ENCODE peak calls at places on chromosomes 12 and 14, in six cellular contexts. One of them, this sample, is unnamed.
A peak's percentile ranks its signal among the peaks of the same experiment; 100 is the strongest.

GRCh38 chr12:104197264-104197663 is 18.3 kb upstream of the TXNRD1 start:
- DNase-seq in BJ: no peak
- DNase-seq in neural progenitor cell: no peak
- DNase-seq in heart left ventricle: no peak
- DNase-seq in esophagus squamous epithelium: no peak
- DNase-seq in PC-3: no peak
- DNase-seq in this sample: peak; percentile 25

GRCh38 chr12:124665516-124665915 is 98.1 kb upstream of the NCOR2 start:
- DNase-seq in BJ: no peak
- DNase-seq in neural progenitor cell: no peak
- DNase-seq in heart left ventricle: no peak
- DNase-seq in esophagus squamous epithelium: no peak
- DNase-seq in PC-3: no peak
- DNase-seq in this sample: no peak

GRCh38 chr12:56198836-56199235 is 9.6 kb upstream of the SMARCC2 start:
- DNase-seq in BJ: no peak
- DNase-seq in neural progenitor cell: no peak
- DNase-seq in heart left ventricle: no peak
- DNase-seq in esophagus squamous epithelium: no peak
- DNase-seq in PC-3: no peak
- DNase-seq in this sample: no peak

GRCh38 chr12:58564721-58565120 is 355.6 kb downstream of the LRIG3 start:
- DNase-seq in BJ: no peak
- DNase-seq in neural progenitor cell: no peak
- DNase-seq in heart left ventricle: no peak
- DNase-seq in esophagus squamous epithelium: no peak
- DNase-seq in PC-3: peak; percentile 27
- DNase-seq in this sample: no peak

GRCh38 chr12:9649532-9649940 is 20.0 kb upstream of the CLEC2D start:
- DNase-seq in BJ: no peak
- DNase-seq in neural progenitor cell: peak; percentile 20
- DNase-seq in heart left ventricle: no peak
- DNase-seq in esophagus squamous epithelium: no peak
- DNase-seq in PC-3: no peak
- DNase-seq in this sample: no peak

GRCh38 chr12:9064815-9065606 is 50.7 kb downstream of the A2M start:
- DNase-seq in BJ: no peak
- DNase-seq in neural progenitor cell: peak; percentile 77
- DNase-seq in heart left ventricle: peak; percentile 81
- DNase-seq in esophagus squamous epithelium: no peak
- DNase-seq in PC-3: peak; percentile 67
- DNase-seq in this sample: no peak

GRCh38 chr12:96412431-96412830 is 12.2 kb upstream of the CDK17 start:
- DNase-seq in BJ: no peak
- DNase-seq in neural progenitor cell: no peak
- DNase-seq in heart left ventricle: no peak
- DNase-seq in esophagus squamous epithelium: no peak
- DNase-seq in PC-3: no peak
- DNase-seq in this sample: no peak

GRCh38 chr12:53493610-53494391 is 5.5 kb downstream of the MAP3K12 start:
- DNase-seq in BJ: no peak
- DNase-seq in neural progenitor cell: peak; percentile 51
- DNase-seq in heart left ventricle: no peak
- DNase-seq in esophagus squamous epithelium: no peak
- DNase-seq in PC-3: no peak
- DNase-seq in this sample: no peak

GRCh38 chr12:89861086-89861485 is 152.4 kb upstream of the ATP2B1 start:
- DNase-seq in BJ: no peak
- DNase-seq in neural progenitor cell: no peak
- DNase-seq in heart left ventricle: no peak
- DNase-seq in esophagus squamous epithelium: no peak
- DNase-seq in PC-3: peak; percentile 37
- DNase-seq in this sample: no peak

GRCh38 chr12:55612646-55613045 is 24.0 kb upstream of the OR10P1 start:
- DNase-seq in BJ: no peak
- DNase-seq in neural progenitor cell: no peak
- DNase-seq in heart left ventricle: no peak
- DNase-seq in esophagus squamous epithelium: no peak
- DNase-seq in PC-3: no peak
- DNase-seq in this sample: no peak

GRCh38 chr14:34059037-34059924 is 108.4 kb upstream of the EGLN3 start:
- DNase-seq in BJ: no peak
- DNase-seq in neural progenitor cell: no peak
- DNase-seq in heart left ventricle: no peak
- DNase-seq in esophagus squamous epithelium: no peak
- DNase-seq in PC-3: no peak
- DNase-seq in this sample: no peak

GRCh38 chr12:124393831-124394230 is 98.9 kb downstream of the RFLNA start:
- DNase-seq in BJ: no peak
- DNase-seq in neural progenitor cell: no peak
- DNase-seq in heart left ventricle: no peak
- DNase-seq in esophagus squamous epithelium: no peak
- DNase-seq in PC-3: no peak
- DNase-seq in this sample: no peak

GRCh38 chr12:132247718-132248438 is 81.5 kb downstream of the GALNT9 start:
- DNase-seq in BJ: no peak
- DNase-seq in neural progenitor cell: no peak
- DNase-seq in heart left ventricle: no peak
- DNase-seq in esophagus squamous epithelium: no peak
- DNase-seq in PC-3: no peak
- DNase-seq in this sample: no peak

GRCh38 chr12:49963976-49964815 is 2.5 kb downstream of the AQP5 start:
- DNase-seq in BJ: no peak
- DNase-seq in neural progenitor cell: no peak
- DNase-seq in heart left ventricle: no peak
- DNase-seq in esophagus squamous epithelium: no peak
- DNase-seq in PC-3: no peak
- DNase-seq in this sample: no peak

GRCh38 chr12:49961111-49961922 is at the start of gene AQP5:
- DNase-seq in BJ: no peak
- DNase-seq in neural progenitor cell: peak; percentile 64
- DNase-seq in heart left ventricle: no peak
- DNase-seq in esophagus squamous epithelium: no peak
- DNase-seq in PC-3: no peak
- DNase-seq in this sample: no peak

GRCh38 chr12:49960474-49961110 is 1.1 kb upstream of the AQP5 start:
- DNase-seq in BJ: no peak
- DNase-seq in neural progenitor cell: no peak
- DNase-seq in heart left ventricle: no peak
- DNase-seq in esophagus squamous epithelium: no peak
- DNase-seq in PC-3: no peak
- DNase-seq in this sample: no peak

GRCh38 chr12:49962861-49963765 is 1.4 kb downstream of the AQP5 start:
- DNase-seq in BJ: no peak
- DNase-seq in neural progenitor cell: peak; percentile 63
- DNase-seq in heart left ventricle: peak; percentile 70
- DNase-seq in esophagus squamous epithelium: no peak
- DNase-seq in PC-3: peak; percentile 91
- DNase-seq in this sample: no peak

GRCh38 chr12:49961993-49962764 is 507 bp downstream of the AQP5 start:
- DNase-seq in BJ: no peak
- DNase-seq in neural progenitor cell: peak; percentile 57
- DNase-seq in heart left ventricle: no peak
- DNase-seq in esophagus squamous epithelium: no peak
- DNase-seq in PC-3: no peak
- DNase-seq in this sample: no peak
- H3K4me3 ChIP-seq in BJ: no peak overlapping the region
- H3K4me3 ChIP-seq in neural progenitor cell: no peak overlapping the region
- H3K4me3 ChIP-seq in heart left ventricle: no peak overlapping the region
- H3K4me3 ChIP-seq in esophagus squamous epithelium: no peak overlapping the region
- H3K4me3 ChIP-seq in PC-3: no peak overlapping the region
- H3K4me3 ChIP-seq in this sample: no peak overlapping the region

GRCh38 chr14:92515510-92516343 is 2.1 kb downstream of the RIN3 start:
- DNase-seq in BJ: no peak
- DNase-seq in neural progenitor cell: no peak
- DNase-seq in heart left ventricle: no peak
- DNase-seq in esophagus squamous epithelium: no peak
- DNase-seq in PC-3: no peak
- DNase-seq in this sample: no peak
- H3K4me3 ChIP-seq in BJ: no peak overlapping the region
- H3K4me3 ChIP-seq in neural progenitor cell: no peak overlapping the region
- H3K4me3 ChIP-seq in heart left ventricle: peak overlapping the region; percentile 88
- H3K4me3 ChIP-seq in esophagus squamous epithelium: no peak overlapping the region
- H3K4me3 ChIP-seq in PC-3: no peak overlapping the region
- H3K4me3 ChIP-seq in this sample: no peak overlapping the region

GRCh38 chr12:57215668-57216013 is 953 bp upstream of the NXPH4 start:
- DNase-seq in BJ: no peak
- DNase-seq in neural progenitor cell: no peak
- DNase-seq in heart left ventricle: no peak
- DNase-seq in esophagus squamous epithelium: no peak
- DNase-seq in PC-3: peak; percentile 34
- DNase-seq in this sample: no peak

GRCh38 chr12:57215065-57215464 is 1.5 kb upstream of the NXPH4 start:
- DNase-seq in BJ: no peak
- DNase-seq in neural progenitor cell: no peak
- DNase-seq in heart left ventricle: no peak
- DNase-seq in esophagus squamous epithelium: no peak
- DNase-seq in PC-3: no peak
- DNase-seq in this sample: no peak

GRCh38 chr12:57214398-57214781 is 2.2 kb upstream of the NXPH4 start:
- DNase-seq in BJ: no peak
- DNase-seq in neural progenitor cell: peak; percentile 87
- DNase-seq in heart left ventricle: peak; percentile 55
- DNase-seq in esophagus squamous epithelium: no peak
- DNase-seq in PC-3: peak; percentile 72
- DNase-seq in this sample: no peak

GRCh38 chr12:57216931-57217871 is 607 bp downstream of the NXPH4 start:
- DNase-seq in BJ: no peak
- DNase-seq in neural progenitor cell: no peak
- DNase-seq in heart left ventricle: no peak
- DNase-seq in esophagus squamous epithelium: no peak
- DNase-seq in PC-3: peak; percentile 41
- DNase-seq in this sample: no peak

GRCh38 chr12:57216014-57216891 is at the start of gene NXPH4:
- DNase-seq in BJ: no peak
- DNase-seq in neural progenitor cell: peak; percentile 70
- DNase-seq in heart left ventricle: peak; percentile 49
- DNase-seq in esophagus squamous epithelium: no peak
- DNase-seq in PC-3: peak; percentile 40
- DNase-seq in this sample: no peak
- H3K4me3 ChIP-seq in BJ: peak within 1 kb of the TSS; percentile 55
- H3K4me3 ChIP-seq in neural progenitor cell: peak within 1 kb of the TSS; percentile 52
- H3K4me3 ChIP-seq in heart left ventricle: peak within 1 kb of the TSS; percentile 51
- H3K4me3 ChIP-seq in esophagus squamous epithelium: peak within 1 kb of the TSS; percentile 32
- H3K4me3 ChIP-seq in PC-3: peak within 1 kb of the TSS; percentile 68
- H3K4me3 ChIP-seq in this sample: peak within 1 kb of the TSS; percentile 50

GRCh38 chr12:666766-667308 is 3.6 kb upstream of the NINJ2 start:
- DNase-seq in BJ: peak; percentile 60
- DNase-seq in neural progenitor cell: peak; percentile 7
- DNase-seq in heart left ventricle: no peak
- DNase-seq in esophagus squamous epithelium: no peak
- DNase-seq in PC-3: peak; percentile 65
- DNase-seq in this sample: no peak
- H3K4me3 ChIP-seq in BJ: no peak overlapping the region
- H3K4me3 ChIP-seq in neural progenitor cell: no peak overlapping the region
- H3K4me3 ChIP-seq in heart left ventricle: no peak overlapping the region
- H3K4me3 ChIP-seq in esophagus squamous epithelium: no peak overlapping the region
- H3K4me3 ChIP-seq in PC-3: no peak overlapping the region
- H3K4me3 ChIP-seq in this sample: no peak overlapping the region

GRCh38 chr12:16112151-16112550 is 165.3 kb downstream of the SLC15A5 start:
- DNase-seq in BJ: no peak
- DNase-seq in neural progenitor cell: peak; percentile 21
- DNase-seq in heart left ventricle: no peak
- DNase-seq in esophagus squamous epithelium: no peak
- DNase-seq in PC-3: no peak
- DNase-seq in this sample: no peak

GRCh38 chr12:16110596-16110995 is 166.9 kb downstream of the SLC15A5 start:
- DNase-seq in BJ: no peak
- DNase-seq in neural progenitor cell: no peak
- DNase-seq in heart left ventricle: no peak
- DNase-seq in esophagus squamous epithelium: no peak
- DNase-seq in PC-3: no peak
- DNase-seq in this sample: no peak

GRCh38 chr12:16118586-16118985 is 158.9 kb downstream of the SLC15A5 start:
- DNase-seq in BJ: no peak
- DNase-seq in neural progenitor cell: peak; percentile 47
- DNase-seq in heart left ventricle: no peak
- DNase-seq in esophagus squamous epithelium: no peak
- DNase-seq in PC-3: no peak
- DNase-seq in this sample: no peak

GRCh38 chr12:16112626-16113560 is 164.6 kb downstream of the SLC15A5 start:
- DNase-seq in BJ: no peak
- DNase-seq in neural progenitor cell: peak; percentile 54
- DNase-seq in heart left ventricle: no peak
- DNase-seq in esophagus squamous epithelium: no peak
- DNase-seq in PC-3: no peak
- DNase-seq in this sample: no peak
- H3K4me3 ChIP-seq in BJ: no peak overlapping the region
- H3K4me3 ChIP-seq in neural progenitor cell: peak overlapping the region; percentile 16
- H3K4me3 ChIP-seq in heart left ventricle: no peak overlapping the region
- H3K4me3 ChIP-seq in esophagus squamous epithelium: no peak overlapping the region
- H3K4me3 ChIP-seq in PC-3: no peak overlapping the region
- H3K4me3 ChIP-seq in this sample: no peak overlapping the region

GRCh38 chr14:55458800-55459577 is 18.6 kb upstream of the TBPL2 start:
- DNase-seq in BJ: no peak
- DNase-seq in neural progenitor cell: no peak
- DNase-seq in heart left ventricle: no peak
- DNase-seq in esophagus squamous epithelium: no peak
- DNase-seq in PC-3: peak; percentile 97
- DNase-seq in this sample: no peak

GRCh38 chr14:55454264-55455151 is 14.1 kb upstream of the TBPL2 start:
- DNase-seq in BJ: no peak
- DNase-seq in neural progenitor cell: peak; percentile 16
- DNase-seq in heart left ventricle: peak; percentile 26
- DNase-seq in esophagus squamous epithelium: no peak
- DNase-seq in PC-3: peak; percentile 96
- DNase-seq in this sample: no peak

GRCh38 chr14:55451950-55452349 is 11.5 kb upstream of the TBPL2 start:
- DNase-seq in BJ: no peak
- DNase-seq in neural progenitor cell: no peak
- DNase-seq in heart left ventricle: no peak
- DNase-seq in esophagus squamous epithelium: no peak
- DNase-seq in PC-3: no peak
- DNase-seq in this sample: no peak

DNA sequence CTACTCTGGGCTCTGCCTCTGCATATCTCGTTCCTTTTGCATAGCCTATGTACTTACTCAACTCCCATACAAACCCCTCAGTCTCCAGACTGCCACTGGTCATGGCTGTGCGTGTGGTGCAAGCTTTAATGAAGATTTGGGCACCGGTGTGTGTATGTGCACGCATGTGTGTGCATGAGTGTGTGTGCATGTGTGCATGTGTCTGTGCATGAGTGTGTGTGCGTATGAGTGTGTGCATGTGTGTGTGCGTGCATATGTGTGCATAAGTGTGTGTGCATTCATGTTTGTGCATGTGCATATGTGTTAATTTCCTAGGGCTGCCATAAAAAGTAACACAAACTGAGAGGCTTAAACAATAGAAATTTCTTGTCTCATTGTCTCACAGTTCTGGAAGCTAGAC is 17.1 kb upstream of the TBPL2 start:
- DNase-seq in BJ: no peak
- DNase-seq in neural progenitor cell: no peak
- DNase-seq in heart left ventricle: no peak
- DNase-seq in esophagus squamous epithelium: no peak
- DNase-seq in PC-3: no peak
- DNase-seq in this sample: no peak
- H3K4me3 ChIP-seq in BJ: no peak overlapping the region
- H3K4me3 ChIP-seq in neural progenitor cell: no peak overlapping the region
- H3K4me3 ChIP-seq in heart left ventricle: no peak overlapping the region
- H3K4me3 ChIP-seq in esophagus squamous epithelium: no peak overlapping the region
- H3K4me3 ChIP-seq in PC-3: no peak overlapping the region
- H3K4me3 ChIP-seq in this sample: no peak overlapping the region